ENCODE peak calls at places on chromosome 1, in five cellular contexts. D, V, C, H and F are unnamed samples.

GRCh38 chr1:242129103-242129502 is 130.2 kb upstream of the MAP1LC3C start:
- DNase-seq in D (no peak), V (no peak), C (no peak), H (no peak), F (no peak)

GRCh38 chr1:47658161-47658920 is 220.5 kb downstream of the FOXD2 start:
- DNase-seq in D (no peak), V (no peak), C (no peak), H (no peak), F (no peak)

GRCh38 chr1:46528297-46528955 is 23.0 kb downstream of the KNCN start:
- DNase-seq in D (no peak), V (no peak), C (no peak), H (no peak), F (no peak)

GRCh38 chr1:4307911-4308545 is 346.4 kb upstream of the AJAP1 start:
- DNase-seq in D (no peak), V (no peak), C (no peak), H (no peak), F (no peak)

GRCh38 chr1:75203415-75204277 is 69.5 kb downstream of the LHX8 start:
- DNase-seq in D (no peak), V (no peak), C (no peak), H (no peak), F (no peak)

GRCh38 chr1:100265562-100265930 is 470 bp upstream of the RTCA start:
- DNase-seq in D (peak; percentile 51), V (no peak), C (no peak), H (no peak), F (no peak)

GRCh38 chr1:14142397-14143095 is 442.6 kb downstream of the PRDM2 start:
- DNase-seq in D (no peak), V (no peak), C (no peak), H (no peak), F (no peak)

GRCh38 chr1:161115132-161115711 is 2.6 kb downstream of the PFDN2 start:
- DNase-seq in D (no peak), V (peak; percentile 53), C (no peak), H (no peak), F (no peak)

GRCh38 chr1:46098043-46098712 is 34.3 kb downstream of the PIK3R3 start:
- DNase-seq in D (no peak), V (no peak), C (no peak), H (no peak), F (no peak)

GRCh38 chr1:33346921-33347649 is 26.2 kb upstream of the A3GALT2 start:
- DNase-seq in D (peak; percentile 75), V (no peak), C (peak; percentile 75), H (no peak), F (no peak)

GRCh38 chr1:95509989-95510388 is 276.0 kb downstream of the RWDD3 start:
- DNase-seq in D (no peak), V (no peak), C (no peak), H (no peak), F (no peak)

GRCh38 chr1:21935393-21935804 is 1.7 kb downstream of the HSPG2 start:
- DNase-seq in D (no peak), V (no peak), C (no peak), H (no peak), F (no peak)

DNA sequence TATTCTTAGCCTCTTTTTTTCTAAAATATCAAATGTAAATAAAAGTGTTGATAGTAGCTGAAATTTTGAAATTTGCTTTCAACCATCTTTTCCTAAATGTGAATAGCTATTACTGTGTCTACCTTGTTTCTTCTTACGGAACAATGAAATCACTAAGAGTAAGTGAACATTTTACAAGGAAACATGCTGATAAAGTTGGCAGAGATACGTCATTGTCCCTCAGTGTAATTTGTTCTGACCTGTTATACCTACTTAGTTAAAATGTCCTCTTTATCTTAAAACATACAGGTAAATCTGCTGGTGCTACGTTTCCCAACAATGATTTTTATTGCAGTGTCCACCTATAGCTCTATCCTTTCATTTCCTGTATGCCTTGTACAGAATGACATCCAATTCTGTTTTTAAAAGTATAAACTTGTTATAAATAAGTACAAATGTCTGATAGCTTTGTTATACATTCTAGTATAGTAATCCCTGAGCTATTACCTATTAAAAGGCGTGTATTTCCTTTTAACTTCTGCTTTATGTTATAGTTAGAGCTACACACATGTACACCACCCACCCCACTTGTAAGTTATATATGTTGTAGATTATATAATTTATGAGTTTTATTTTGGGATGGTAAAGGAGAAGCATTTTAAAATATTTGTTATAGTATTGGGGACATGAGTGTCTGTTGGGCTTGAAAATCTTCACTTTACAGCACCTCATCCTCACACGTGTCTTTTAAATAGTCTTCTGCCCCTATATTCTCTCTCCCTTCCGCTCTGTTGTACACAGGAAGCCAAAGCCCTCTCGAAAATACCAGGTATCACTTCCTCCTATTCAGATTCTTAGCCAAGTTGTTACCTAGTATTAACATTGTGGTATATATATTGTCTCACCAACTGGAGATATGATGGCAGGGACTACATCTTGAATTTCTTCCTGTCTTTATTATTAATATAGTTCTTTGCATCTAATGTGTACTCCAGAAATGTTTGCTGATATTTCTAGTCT is 25.2 kb downstream of the LAMC1 start:
- DNase-seq in D (no peak), V (no peak), C (no peak), H (no peak), F (no peak)
- H3K4me1 ChIP-seq in D (no peaks in the 10 kb centered on the region), V (peaks cover 90% of the 10 kb centered on the region), C (no peaks in the 10 kb centered on the region), H (no peaks in the 10 kb centered on the region), F (no peaks in the 10 kb centered on the region)

DNA sequence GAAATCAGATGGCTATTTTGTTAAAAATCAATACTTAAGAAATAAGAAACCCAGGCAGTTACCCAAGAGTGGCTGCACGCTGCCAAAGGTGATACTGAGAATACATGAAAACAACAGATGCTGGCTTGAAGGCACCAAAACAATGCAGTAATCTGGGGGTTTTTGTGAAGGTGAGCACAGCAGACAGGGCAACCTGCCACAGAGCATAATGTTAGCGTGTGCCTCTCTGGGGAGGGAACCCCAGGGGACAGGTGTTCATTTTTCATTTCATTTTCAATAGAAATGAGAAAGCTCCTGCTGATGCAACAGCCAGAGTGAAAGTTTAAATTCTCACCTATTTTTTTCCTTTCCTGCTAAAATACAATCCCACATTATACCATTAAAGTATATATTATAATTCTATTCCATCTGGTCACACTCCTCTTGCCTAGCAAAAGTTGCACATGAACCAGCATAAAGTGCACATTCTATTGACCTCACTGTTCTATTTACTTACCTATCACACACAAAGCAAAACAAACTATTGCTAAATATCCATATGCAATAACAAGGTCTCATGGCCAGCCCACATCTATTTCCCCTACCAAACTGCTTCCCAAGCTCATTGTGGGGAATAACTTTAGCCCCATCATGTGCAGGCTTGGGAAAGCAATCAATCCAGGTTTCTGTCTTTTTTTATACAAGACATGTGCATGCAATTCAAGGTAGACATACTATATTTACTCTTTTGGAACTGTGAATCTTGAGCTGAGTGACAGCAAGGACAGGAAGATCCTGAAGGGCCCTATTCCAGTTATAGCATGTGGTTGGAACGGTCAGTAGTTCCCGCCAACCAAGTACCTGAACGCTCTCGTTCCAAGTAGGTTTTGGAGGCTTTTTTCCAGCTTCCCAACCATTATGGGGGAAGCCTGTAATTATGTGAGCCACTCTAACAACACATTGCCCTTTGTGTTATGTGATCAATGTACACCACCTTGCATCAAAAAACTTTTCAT is 173.6 kb downstream of the RERE start:
- DNase-seq in D (no peak), V (no peak), C (no peak), H (no peak), F (no peak)
- H3K4me1 ChIP-seq in D (no peaks in the 10 kb centered on the region), V (peaks cover 58% of the 10 kb centered on the region), C (no peaks in the 10 kb centered on the region), H (no peaks in the 10 kb centered on the region), F (no peaks in the 10 kb centered on the region)

GRCh38 chr1:167168424-167168823 is 52.3 kb upstream of the POU2F1 start:
- DNase-seq in D (no peak), V (no peak), C (no peak), H (no peak), F (no peak)

GRCh38 chr1:167169642-167170041 is 51.0 kb upstream of the POU2F1 start:
- DNase-seq in D (no peak), V (no peak), C (no peak), H (no peak), F (no peak)

GRCh38 chr1:167165948-167166702 is 54.6 kb upstream of the POU2F1 start:
- DNase-seq in D (no peak), V (no peak), C (no peak), H (peak; percentile 62), F (no peak)

GRCh38 chr1:167165219-167165618 is 55.5 kb upstream of the POU2F1 start:
- DNase-seq in D (no peak), V (no peak), C (no peak), H (no peak), F (no peak)

DNA sequence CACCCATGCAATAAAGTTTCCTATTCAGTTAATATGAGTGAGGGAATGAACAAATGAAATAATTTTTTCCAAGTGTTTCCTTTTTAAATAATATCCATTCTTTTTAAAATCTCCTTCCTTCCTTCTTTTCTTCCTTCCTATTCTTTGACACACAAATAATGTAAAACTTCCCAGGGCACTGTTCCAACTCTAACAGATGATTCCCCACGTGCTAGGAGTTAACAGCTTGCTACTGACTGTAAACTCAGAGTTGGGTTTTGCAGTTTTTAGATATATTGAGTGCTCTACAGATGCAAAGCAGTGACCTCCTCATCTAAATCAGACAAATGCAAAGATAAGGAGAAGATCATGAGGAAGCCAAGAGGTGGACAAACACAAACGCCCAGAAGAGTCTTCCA is 54.0 kb upstream of the POU2F1 start:
- DNase-seq in D (no peak), V (no peak), C (no peak), H (no peak), F (no peak)
- H3K4me1 ChIP-seq in D (no peaks in the 10 kb centered on the region), V (peaks cover 9% of the 10 kb centered on the region), C (no peaks in the 10 kb centered on the region), H (peaks cover 17% of the 10 kb centered on the region), F (peaks cover 4% of the 10 kb centered on the region)

DNA sequence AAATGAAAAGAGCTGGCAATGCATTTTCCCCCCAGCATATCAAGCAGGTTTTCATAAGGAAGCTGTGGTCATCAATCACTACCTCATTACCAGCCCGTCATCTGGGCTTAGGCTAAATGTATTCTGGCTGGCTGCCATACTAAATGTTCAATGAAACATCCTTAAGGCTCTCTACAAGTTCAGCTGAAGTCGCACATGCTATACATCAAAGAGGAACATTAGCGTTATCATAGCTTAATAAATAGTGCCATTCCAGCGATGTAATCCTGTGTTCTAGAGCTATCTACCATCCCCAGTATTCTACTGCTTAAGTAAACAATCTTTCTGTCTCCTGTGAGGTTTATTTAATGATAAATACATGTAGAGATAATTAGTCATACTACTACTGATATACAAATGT is 288.8 kb downstream of the DPYD start:
- DNase-seq in D (no peak), V (no peak), C (no peak), H (no peak), F (no peak)
- H3K4me1 ChIP-seq in D (no peaks in the 10 kb centered on the region), V (no peaks in the 10 kb centered on the region), C (no peaks in the 10 kb centered on the region), H (no peaks in the 10 kb centered on the region), F (no peaks in the 10 kb centered on the region)